ENCODE peak calls at places on chromosomes 1 and 21, in six cellular contexts. F, L, P, A, W and T are unnamed samples.

GRCh38 chr1:19866758-19867157 is 15.4 kb upstream of the OTUD3 start:
- DNase-seq in F (no peak), L (no peak), P (no peak), A (no peak), W (no peak), T (no peak)

GRCh38 chr1:53646732-53647131 is 92.2 kb downstream of the GLIS1 start:
- DNase-seq in F (no peak), L (no peak), P (no peak), A (no peak), W (no peak), T (no peak)

GRCh38 chr21:45857761-45858160 is 123.8 kb upstream of the COL6A1 start:
- DNase-seq in F (peak; percentile 28), L (no peak), P (no peak), A (no peak), W (peak; percentile 38), T (no peak)

GRCh38 chr1:190168116-190168515 is 309.5 kb downstream of the BRINP3 start:
- DNase-seq in F (no peak), L (no peak), P (no peak), A (no peak), W (no peak), T (no peak)

GRCh38 chr1:29708818-29709710 is 472.7 kb downstream of the PTPRU start:
- DNase-seq in F (no peak), L (no peak), P (no peak), A (no peak), W (no peak), T (no peak)

GRCh38 chr21:15659768-15660423 is 69.9 kb upstream of the USP25 start:
- DNase-seq in F (no peak), L (no peak), P (no peak), A (peak; percentile 68), W (no peak), T (no peak)

GRCh38 chr1:22225858-22226584 is 83.1 kb upstream of the WNT4 start:
- DNase-seq in F (no peak), L (peak; percentile 34), P (no peak), A (no peak), W (no peak), T (no peak)

GRCh38 chr1:86957206-86957605 is 42.8 kb downstream of the HS2ST1 start:
- DNase-seq in F (no peak), L (no peak), P (no peak), A (no peak), W (no peak), T (no peak)

GRCh38 chr1:209267968-209268367 is 315.5 kb upstream of the CAMK1G start:
- DNase-seq in F (no peak), L (no peak), P (no peak), A (no peak), W (no peak), T (no peak)

GRCh38 chr1:158037876-158038359 is 44.5 kb downstream of the KIRREL1 start:
- DNase-seq in F (no peak), L (no peak), P (no peak), A (no peak), W (no peak), T (no peak)

GRCh38 chr1:19835573-19835972 is 20.5 kb upstream of the RNF186 start:
- DNase-seq in F (no peak), L (no peak), P (no peak), A (no peak), W (no peak), T (no peak)

GRCh38 chr1:18951416-18951815 is 5.1 kb downstream of the IFFO2 start:
- DNase-seq in F (no peak), L (peak; percentile 35), P (no peak), A (no peak), W (no peak), T (no peak)

GRCh38 chr1:155002479-155003226 is at the start of gene ZBTB7B:
- DNase-seq in F (no peak), L (peak; percentile 57), P (no peak), A (peak; percentile 54), W (no peak), T (no peak)

GRCh38 chr1:63407002-63407401 is 39.6 kb downstream of the ALG6 start:
- DNase-seq in F (no peak), L (no peak), P (no peak), A (no peak), W (no peak), T (no peak)

GRCh38 chr1:33971913-33972312 is 108.0 kb downstream of the HMGB4 start:
- DNase-seq in F (no peak), L (no peak), P (no peak), A (no peak), W (no peak), T (no peak)

GRCh38 chr1:119594386-119594785 is 53.7 kb downstream of the ZNF697 start:
- DNase-seq in F (no peak), L (no peak), P (no peak), A (no peak), W (no peak), T (no peak)

GRCh38 chr1:192552619-192553225 is 22.9 kb upstream of the RGS1 start:
- DNase-seq in F (no peak), L (no peak), P (no peak), A (no peak), W (no peak), T (no peak)

GRCh38 chr1:160489513-160490261 is 33.4 kb downstream of the SLAMF6 start:
- DNase-seq in F (no peak), L (no peak), P (no peak), A (no peak), W (no peak), T (no peak)

GRCh38 chr1:26145041-26145959 is 13.6 kb upstream of the FAM110D start:
- DNase-seq in F (peak; percentile 85), L (peak; percentile 81), P (peak; percentile 89), A (peak; percentile 87), W (peak; percentile 68), T (no peak)

GRCh38 chr1:5855196-5855897 is 136.9 kb downstream of the NPHP4 start:
- DNase-seq in F (no peak), L (no peak), P (no peak), A (no peak), W (no peak), T (no peak)

GRCh38 chr1:5857508-5858090 is 134.6 kb downstream of the NPHP4 start:
- DNase-seq in F (no peak), L (no peak), P (no peak), A (no peak), W (no peak), T (no peak)

GRCh38 chr1:5857011-5857410 is 135.2 kb downstream of the NPHP4 start:
- DNase-seq in F (no peak), L (no peak), P (no peak), A (no peak), W (no peak), T (no peak)

GRCh38 chr1:5854754-5855153 is 137.5 kb downstream of the NPHP4 start:
- DNase-seq in F (no peak), L (no peak), P (no peak), A (no peak), W (no peak), T (no peak)

GRCh38 chr1:5856246-5856815 is 135.9 kb downstream of the NPHP4 start:
- DNase-seq in F (no peak), L (peak; percentile 44), P (no peak), A (no peak), W (no peak), T (no peak)
- TF ChIP-seq POLR2A in F (no peak), L (no peak), P (no peak), A (no peak), W (no peak), T (no peak)

GRCh38 chr21:43690346-43690745 is 28.6 kb upstream of the PDXK start:
- DNase-seq in F (no peak), L (no peak), P (no peak), A (no peak), W (no peak), T (no peak)
- TF ChIP-seq POLR2A in F (no peak), L (no peak), P (no peak), A (no peak), W (no peak), T (no peak)

DNA sequence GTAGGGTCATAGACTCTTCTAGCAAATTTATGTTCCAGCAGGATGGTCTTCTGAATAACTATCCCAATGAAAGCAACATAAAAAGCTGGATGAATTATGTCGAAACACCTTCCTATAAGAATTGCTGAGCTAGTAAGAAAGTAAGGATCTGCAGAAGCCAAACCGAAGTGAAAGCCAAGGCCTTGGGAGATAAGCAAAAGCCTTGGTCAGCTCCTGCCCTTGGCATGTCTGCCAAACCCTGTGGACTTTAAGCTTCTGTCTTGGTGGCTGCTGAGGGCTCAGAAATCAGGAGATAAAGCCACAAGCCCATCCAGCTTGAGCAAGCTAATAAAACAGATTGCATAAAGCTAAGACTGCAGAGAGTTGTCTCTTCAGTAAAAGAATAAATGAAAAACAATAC is 81.2 kb upstream of the KCND3 start:
- DNase-seq in F (no peak), L (no peak), P (no peak), A (no peak), W (no peak), T (no peak)
- TF ChIP-seq POLR2A in F (no peak), L (no peak), P (no peak), A (no peak), W (no peak), T (no peak)

GRCh38 chr1:203289982-203290260 is 15.4 kb upstream of the BTG2 start:
- DNase-seq in F (no peak), L (no peak), P (no peak), A (no peak), W (no peak), T (no peak)
- TF ChIP-seq POLR2A in F (no peak), L (no peak), P (no peak), A (no peak), W (no peak), T (no peak)

GRCh38 chr1:151061704-151062103 is 1.5 kb downstream of the MLLT11 start:
- DNase-seq in F (no peak), L (no peak), P (no peak), A (no peak), W (no peak), T (no peak)

GRCh38 chr1:151058682-151059341 is 610 bp downstream of the CDC42SE1 start:
- DNase-seq in F (peak; percentile 61), L (peak; percentile 38), P (peak; percentile 71), A (peak; percentile 67), W (peak; percentile 92), T (no peak)

GRCh38 chr1:151061012-151061401 is 810 bp downstream of the MLLT11 start:
- DNase-seq in F (no peak), L (peak; percentile 56), P (peak; percentile 52), A (no peak), W (no peak), T (no peak)

GRCh38 chr1:151060241-151061011 is at the start of gene MLLT11:
- DNase-seq in F (peak; percentile 76), L (peak; percentile 85), P (peak; percentile 84), A (peak; percentile 35), W (no peak), T (no peak)

GRCh38 chr1:151059342-151060240 is at the start of gene CDC42SE1:
- DNase-seq in F (peak; percentile 85), L (peak; percentile 96), P (peak; percentile 92), A (peak; percentile 86), W (peak; percentile 83), T (peak; percentile 88)
- TF ChIP-seq POLR2A in F (no peak), L (peak; percentile 87), P (peak; percentile 96), A (peak; percentile 95), W (peak; percentile 76), T (peak; percentile 81)

DNA sequence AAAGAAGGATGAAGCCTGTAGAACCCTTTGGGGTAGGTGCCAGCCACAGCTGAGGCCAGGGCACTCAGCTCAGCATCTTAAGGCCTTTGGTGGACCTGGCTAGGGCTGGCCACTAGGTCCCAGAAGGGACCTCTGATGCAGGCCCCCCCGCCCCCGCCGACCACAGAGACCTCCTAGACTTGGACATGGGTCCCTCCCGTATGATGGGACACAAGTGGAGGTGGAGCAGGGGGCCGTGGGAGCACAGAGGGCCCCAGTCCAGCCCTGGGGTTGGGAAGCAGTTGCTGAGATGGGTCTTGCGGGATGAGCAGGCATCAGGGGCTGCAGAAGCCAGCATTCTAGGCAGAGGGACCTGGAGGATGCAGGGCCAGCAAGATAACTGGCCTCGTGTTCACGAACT is 3.2 kb downstream of the B4GALT2 start:
- DNase-seq in F (no peak), L (no peak), P (no peak), A (no peak), W (no peak), T (no peak)
- TF ChIP-seq POLR2A in F (no peak), L (no peak), P (no peak), A (no peak), W (no peak), T (no peak)